ENCODE peak calls at places on chromosomes 11 and 22, in five cellular contexts. W, X, B, H and R are unnamed samples.
A peak's percentile ranks its signal among the peaks of the same experiment; 100 is the strongest.

GRCh38 chr11:120579601-120580000 is 68.1 kb downstream of the GRIK4 start:
- DNase-seq in W (no peak), X (no peak), B (no peak), H (no peak), R (no peak)

GRCh38 chr11:34266987-34267386 is 90.8 kb downstream of the ABTB2 start:
- DNase-seq in W (no peak), X (no peak), B (no peak), H (peak; percentile 60), R (peak; percentile 30)

GRCh38 chr11:122213111-122213510 is 97.1 kb upstream of the BLID start:
- DNase-seq in W (no peak), X (no peak), B (no peak), H (no peak), R (no peak)

GRCh38 chr11:19380375-19380774 is 139.6 kb upstream of the E2F8 start:
- DNase-seq in W (no peak), X (peak; percentile 39), B (peak; percentile 97), H (peak; percentile 97), R (peak; percentile 85)

GRCh38 chr22:18024276-18024939 is at the start of gene MICAL3:
- DNase-seq in W (no peak), X (peak; percentile 49), B (no peak), H (peak; percentile 92), R (peak; percentile 58)

GRCh38 chr22:31313366-31314147 is 21.3 kb upstream of the PIK3IP1 start:
- DNase-seq in W (peak; percentile 40), X (no peak), B (peak; percentile 44), H (peak; percentile 73), R (peak; percentile 94)

GRCh38 chr11:108198833-108199232 is 23.6 kb downstream of the NPAT start:
- DNase-seq in W (no peak), X (no peak), B (no peak), H (no peak), R (no peak)

GRCh38 chr22:49009359-49010063 is 818.2 kb downstream of the BRD1 start:
- DNase-seq in W (no peak), X (no peak), B (no peak), H (no peak), R (no peak)

GRCh38 chr11:61325649-61326414 is 7.1 kb downstream of the DDB1 start:
- DNase-seq in W (no peak), X (no peak), B (no peak), H (no peak), R (peak; percentile 75)

GRCh38 chr11:45646275-45646970 is 19.0 kb downstream of the CHST1 start:
- DNase-seq in W (no peak), X (no peak), B (peak; percentile 53), H (peak; percentile 58), R (peak; percentile 25)

GRCh38 chr11:116972692-116973091 is 125.5 kb downstream of the SIK3 start:
- DNase-seq in W (no peak), X (no peak), B (no peak), H (no peak), R (no peak)

GRCh38 chr11:1931791-1932480 is 12.4 kb downstream of the TNNT3 start:
- DNase-seq in W (no peak), X (no peak), B (no peak), H (no peak), R (no peak)

GRCh38 chr11:65454311-65454695 is 31.7 kb downstream of the NEAT1 start:
- DNase-seq in W (peak; percentile 30), X (no peak), B (no peak), H (peak; percentile 81), R (peak; percentile 83)

GRCh38 chr11:28674432-28675076 is 566.4 kb downstream of the METTL15 start:
- DNase-seq in W (peak; percentile 92), X (no peak), B (peak; percentile 66), H (peak; percentile 83), R (peak; percentile 64)

GRCh38 chr11:25298450-25298849 is 801.6 kb downstream of the LUZP2 start:
- DNase-seq in W (no peak), X (no peak), B (no peak), H (no peak), R (no peak)

GRCh38 chr11:69881467-69882269 is 62.5 kb upstream of the FGF3 start:
- DNase-seq in W (no peak), X (no peak), B (no peak), H (no peak), R (no peak)

GRCh38 chr11:69510471-69511357 is 29.3 kb downstream of the LINC01488 start:
- DNase-seq in W (no peak), X (no peak), B (peak; percentile 63), H (peak; percentile 58), R (peak; percentile 52)

GRCh38 chr11:5591613-5592012 is 4.8 kb upstream of the TRIM6 start:
- DNase-seq in W (no peak), X (no peak), B (no peak), H (no peak), R (no peak)

GRCh38 chr11:15123849-15124248 is 9.1 kb downstream of the INSC start:
- DNase-seq in W (no peak), X (peak; percentile 39), B (peak; percentile 15), H (peak; percentile 94), R (peak; percentile 73)

GRCh38 chr11:69703711-69704507 is at the start of gene FGF19:
- DNase-seq in W (no peak), X (no peak), B (no peak), H (peak; percentile 28), R (no peak)

GRCh38 chr11:118908931-118909618 is 16.7 kb downstream of the BCL9L start:
- DNase-seq in W (peak; percentile 87), X (peak; percentile 67), B (peak; percentile 81), H (peak; percentile 84), R (peak; percentile 91)

GRCh38 chr11:87176044-87176443 is 138.3 kb downstream of the TMEM135 start:
- DNase-seq in W (no peak), X (no peak), B (peak; percentile 22), H (no peak), R (no peak)

GRCh38 chr11:67105964-67106363 is 13.1 kb upstream of the KDM2A start:
- DNase-seq in W (no peak), X (no peak), B (no peak), H (no peak), R (no peak)

GRCh38 chr22:35854334-35854733 is 136.7 kb downstream of the APOL5 start:
- DNase-seq in W (no peak), X (no peak), B (no peak), H (no peak), R (no peak)

GRCh38 chr11:33724644-33725035 is 11.6 kb downstream of the CD59 start:
- DNase-seq in W (peak; percentile 26), X (no peak), B (no peak), H (peak; percentile 62), R (peak; percentile 91)

GRCh38 chr11:35168606-35169200 is 29.7 kb downstream of the CD44 start:
- DNase-seq in W (no peak), X (no peak), B (no peak), H (no peak), R (no peak)

GRCh38 chr22:30943368-30943767 is 25.2 kb downstream of the MORC2 start:
- DNase-seq in W (no peak), X (no peak), B (no peak), H (no peak), R (no peak)

GRCh38 chr11:117220568-117220967 is 11.3 kb downstream of the PCSK7 start:
- DNase-seq in W (no peak), X (no peak), B (no peak), H (no peak), R (no peak)

GRCh38 chr11:18490319-18490718 is 34.7 kb downstream of the LDHAL6A start:
- DNase-seq in W (peak; percentile 5), X (no peak), B (no peak), H (peak; percentile 27), R (no peak)

GRCh38 chr11:37748641-37749040 is 1150.6 kb upstream of the RAG2 start:
- DNase-seq in W (no peak), X (no peak), B (no peak), H (no peak), R (no peak)

GRCh38 chr11:47083913-47084312 is 92.8 kb downstream of the ARFGAP2 start:
- DNase-seq in W (peak; percentile 60), X (no peak), B (peak; percentile 68), H (peak; percentile 71), R (peak; percentile 61)

GRCh38 chr22:20567993-20568417 is 60.6 kb downstream of the MED15 start:
- DNase-seq in W (peak; percentile 56), X (no peak), B (peak; percentile 35), H (peak; percentile 84), R (peak; percentile 67)

GRCh38 chr11:116037851-116038250 is 533.6 kb upstream of the CADM1 start:
- DNase-seq in W (no peak), X (no peak), B (no peak), H (no peak), R (no peak)

GRCh38 chr22:38347944-38348750 is 30.9 kb upstream of the CSNK1E start:
- DNase-seq in W (no peak), X (no peak), B (peak; percentile 65), H (peak; percentile 54), R (no peak)

GRCh38 chr11:78656327-78656726 is 81.7 kb upstream of the NARS2 start:
- DNase-seq in W (no peak), X (no peak), B (no peak), H (no peak), R (no peak)

GRCh38 chr11:132123854-132124835 is 753.7 kb downstream of the NTM start:
- DNase-seq in W (no peak), X (no peak), B (no peak), H (no peak), R (no peak)

GRCh38 chr11:78163828-78164227 is 24.4 kb upstream of the ALG8 start:
- DNase-seq in W (no peak), X (no peak), B (no peak), H (no peak), R (no peak)

GRCh38 chr11:78299000-78299712 is 110.4 kb downstream of the USP35 start:
- DNase-seq in W (no peak), X (no peak), B (no peak), H (no peak), R (no peak)

GRCh38 chr22:37764622-37765021 is 43.1 kb upstream of the GCAT start:
- DNase-seq in W (no peak), X (no peak), B (no peak), H (no peak), R (no peak)